ENCODE peak calls at places on chromosomes 12 and 14, in eight cellular contexts. E is WERI-Rb-1; A is CD4-positive, alpha-beta T cell; I is IMR-90; B is SK-N-SH; S is cardiac fibroblast; M is fibroblast of mammary gland; R is brain microvascular endothelial cell. O is an unnamed sample.

GRCh38 chr12:31362759-31363415 is 36.9 kb upstream of the SINHCAF start:
- DNase-seq in E (peak; percentile 27), A (no peak), I (no peak), B (no peak), S (no peak), M (no peak), R (no peak), O (no peak)

GRCh38 chr12:87160848-87161601 is 868.2 kb downstream of the C12orf50 start:
- DNase-seq in E (no peak), A (no peak), I (no peak), B (no peak), S (no peak), M (no peak), R (no peak), O (peak; percentile 22)

GRCh38 chr14:78153069-78153351 is 17.2 kb upstream of the NRXN3 start:
- DNase-seq in E (no peak), A (no peak), I (peak; percentile 0), B (no peak), S (peak; percentile 29), M (peak; percentile 47), R (no peak), O (no peak)

GRCh38 chr12:16531623-16532022 is 74.3 kb downstream of the LMO3 start:
- DNase-seq in E (no peak), A (no peak), I (no peak), B (peak; percentile 4), S (no peak), M (no peak), R (no peak), O (no peak)

GRCh38 chr12:20508362-20508761 is 140.0 kb downstream of the PDE3A start:
- DNase-seq in E (no peak), A (no peak), I (peak; percentile 75), B (no peak), S (peak; percentile 69), M (peak; percentile 72), R (peak; percentile 56), O (no peak)

GRCh38 chr14:103391048-103391447 is 5.8 kb downstream of the MARK3 start:
- DNase-seq in E (peak; percentile 29), A (peak; percentile 40), I (peak; percentile 87), B (peak; percentile 61), S (peak; percentile 92), M (peak; percentile 80), R (peak; percentile 57), O (peak; percentile 82)

GRCh38 chr14:91482278-91483023 is 27.7 kb downstream of the PPP4R3A start:
- DNase-seq in E (no peak), A (no peak), I (peak; percentile 78), B (no peak), S (peak; percentile 66), M (peak; percentile 59), R (peak; percentile 18), O (peak; percentile 72)

GRCh38 chr12:52266514-52266913 is 7.9 kb upstream of the KRT86 start:
- DNase-seq in E (no peak), A (no peak), I (no peak), B (no peak), S (no peak), M (no peak), R (no peak), O (no peak)

GRCh38 chr12:15244926-15245325 is 23.7 kb upstream of the RERG start:
- DNase-seq in E (no peak), A (no peak), I (no peak), B (no peak), S (no peak), M (no peak), R (no peak), O (no peak)

GRCh38 chr12:76311796-76312195 is 36.4 kb downstream of the BBS10 start:
- DNase-seq in E (no peak), A (no peak), I (peak; percentile 51), B (no peak), S (peak; percentile 52), M (peak; percentile 73), R (peak; percentile 25), O (peak; percentile 32)

GRCh38 chr14:41901089-41901488 is 294.4 kb downstream of the LRFN5 start:
- DNase-seq in E (no peak), A (no peak), I (no peak), B (no peak), S (no peak), M (no peak), R (no peak), O (no peak)

GRCh38 chr14:41642402-41643195 is 35.9 kb downstream of the LRFN5 start:
- DNase-seq in E (no peak), A (no peak), I (no peak), B (no peak), S (peak; percentile 17), M (no peak), R (no peak), O (no peak)

GRCh38 chr12:68340404-68341270 is 8.5 kb upstream of the MDM1 start:
- DNase-seq in E (no peak), A (no peak), I (peak; percentile 41), B (no peak), S (no peak), M (peak; percentile 8), R (no peak), O (peak; percentile 38)

GRCh38 chr14:97948841-97949240 is 1151.7 kb downstream of the VRK1 start:
- DNase-seq in E (no peak), A (no peak), I (no peak), B (no peak), S (no peak), M (no peak), R (no peak), O (no peak)

GRCh38 chr12:112294793-112295192 is 87.4 kb downstream of the HECTD4 start:
- DNase-seq in E (peak; percentile 21), A (no peak), I (peak; percentile 51), B (no peak), S (peak; percentile 42), M (peak; percentile 34), R (peak; percentile 27), O (peak; percentile 9)

DNA sequence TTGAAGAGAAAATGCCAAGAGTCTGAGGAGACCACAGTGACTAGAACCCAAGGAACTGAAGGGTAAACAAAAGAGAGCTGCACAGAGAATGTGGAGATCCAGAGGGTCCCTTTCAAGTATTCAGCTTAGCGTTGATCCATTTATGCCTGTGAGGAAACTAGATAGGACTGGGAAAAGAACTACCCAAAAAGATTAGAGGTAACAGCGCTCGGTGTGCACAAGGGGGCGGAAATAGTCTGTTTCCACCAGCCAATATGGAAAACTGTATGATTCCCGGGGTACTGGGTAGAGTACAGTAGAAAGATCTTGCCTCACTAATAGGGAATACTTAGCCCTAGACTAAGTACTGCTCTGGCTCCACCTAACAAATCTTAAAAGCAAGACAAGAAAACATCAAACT is 135.5 kb downstream of the DPF3 start:
- DNase-seq in E (no peak), A (no peak), I (no peak), B (no peak), S (no peak), M (no peak), R (no peak), O (no peak)
- TF ChIP-seq CTCF in E (no peak), A (no peak), I (no peak), B (no peak), S (no peak), M (no peak), R (no peak), O (no peak)

GRCh38 chr14:63134801-63135200 is 69.4 kb upstream of the RHOJ start:
- DNase-seq in E (no peak), A (no peak), I (peak; percentile 35), B (peak; percentile 30), S (peak; percentile 11), M (peak; percentile 6), R (peak; percentile 7), O (no peak)
- TF ChIP-seq CTCF in E (peak; percentile 26), A (no peak), I (peak; percentile 42), B (peak; percentile 46), S (peak; percentile 48), M (peak; percentile 35), R (peak; percentile 58), O (peak; percentile 25)

DNA sequence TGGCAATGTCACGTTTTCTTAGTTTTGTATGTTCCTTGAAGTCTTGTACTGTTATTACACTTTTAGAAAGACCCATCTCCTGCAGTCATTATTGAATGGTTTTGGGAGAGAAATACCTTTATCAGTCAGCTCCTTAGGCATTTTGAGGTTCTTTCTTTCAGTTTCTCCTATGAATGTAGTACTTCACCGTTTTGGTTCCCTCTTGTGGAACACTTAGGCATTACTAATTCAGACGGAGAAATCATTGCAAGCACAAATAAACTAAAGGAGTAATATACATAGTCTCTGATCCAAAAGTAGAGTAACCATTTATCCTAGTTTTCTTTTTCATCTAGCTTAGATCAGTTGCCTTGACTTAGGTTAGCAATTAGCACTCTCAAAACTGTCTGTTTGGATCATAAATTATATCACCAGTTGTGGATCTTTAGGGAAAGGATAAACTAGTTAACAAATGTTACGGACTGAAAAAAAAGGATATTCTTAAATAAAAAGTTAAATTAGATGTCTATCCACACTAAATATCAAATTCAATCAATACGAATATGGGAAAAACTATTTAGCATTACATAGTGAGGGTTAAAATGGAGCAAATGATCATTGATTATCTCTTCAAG is 1538.3 kb upstream of the SEL1L start:
- DNase-seq in E (no peak), A (no peak), I (peak; percentile 19), B (no peak), S (no peak), M (peak; percentile 25), R (no peak), O (no peak)
- TF ChIP-seq CTCF in E (peak; percentile 22), A (no peak), I (peak; percentile 30), B (peak; percentile 60), S (peak; percentile 5), M (peak; percentile 34), R (no peak), O (peak; percentile 37)

GRCh38 chr14:72597834-72598233 is 296.1 kb downstream of the DPF3 start:
- DNase-seq in E (no peak), A (no peak), I (no peak), B (no peak), S (no peak), M (no peak), R (no peak), O (no peak)

GRCh38 chr14:72600551-72601330 is 293.2 kb downstream of the DPF3 start:
- DNase-seq in E (no peak), A (no peak), I (no peak), B (no peak), S (no peak), M (no peak), R (no peak), O (no peak)

GRCh38 chr14:72595152-72595551 is 298.7 kb downstream of the DPF3 start:
- DNase-seq in E (no peak), A (no peak), I (no peak), B (no peak), S (no peak), M (no peak), R (no peak), O (no peak)

GRCh38 chr14:72599579-72600470 is 294.1 kb downstream of the DPF3 start:
- DNase-seq in E (no peak), A (no peak), I (no peak), B (no peak), S (no peak), M (no peak), R (no peak), O (no peak)

GRCh38 chr14:72598328-72598727 is 295.6 kb downstream of the DPF3 start:
- DNase-seq in E (no peak), A (no peak), I (no peak), B (no peak), S (no peak), M (no peak), R (no peak), O (no peak)
- TF ChIP-seq CTCF in E (no peak), A (no peak), I (no peak), B (no peak), S (no peak), M (no peak), R (no peak), O (no peak)

GRCh38 chr12:17928708-17929366 is 161.2 kb downstream of the RERGL start:
- DNase-seq in E (no peak), A (no peak), I (peak; percentile 13), B (no peak), S (no peak), M (peak; percentile 72), R (peak; percentile 75), O (peak; percentile 59)
- TF ChIP-seq CTCF in E (no peak), A (no peak), I (no peak), B (peak; percentile 48), S (peak; percentile 26), M (peak; percentile 23), R (peak; percentile 34), O (no peak)